ENCODE peak calls at places on chromosomes 4 and X, in six cellular contexts. One of them, this sample, is unnamed.
A peak's percentile ranks its signal among the peaks of the same experiment; 100 is the strongest.

GRCh38 chr4:55549888-55550287 is 3.2 kb upstream of the CLOCK start:
- DNase-seq in osteoblast: peak; percentile 82
- DNase-seq in PC-3: peak; percentile 99
- DNase-seq in mammary epithelial cell: peak; percentile 97
- DNase-seq in keratinocyte: peak; percentile 65
- DNase-seq in endothelial cell of umbilical vein: no peak
- DNase-seq in this sample: no peak

GRCh38 chrX:86237482-86237881 is 89.2 kb downstream of the DACH2 start:
- DNase-seq in osteoblast: no peak
- DNase-seq in PC-3: no peak
- DNase-seq in mammary epithelial cell: no peak
- DNase-seq in keratinocyte: no peak
- DNase-seq in endothelial cell of umbilical vein: no peak
- DNase-seq in this sample: no peak

GRCh38 chrX:20547649-20548051 is 280.9 kb upstream of the RPS6KA3 start:
- DNase-seq in osteoblast: peak; percentile 1
- DNase-seq in PC-3: peak; percentile 26
- DNase-seq in mammary epithelial cell: peak; percentile 24
- DNase-seq in keratinocyte: no peak
- DNase-seq in endothelial cell of umbilical vein: no peak
- DNase-seq in this sample: no peak

GRCh38 chr4:132540797-132541196 is 608.3 kb upstream of the PCDH10 start:
- DNase-seq in osteoblast: no peak
- DNase-seq in PC-3: no peak
- DNase-seq in mammary epithelial cell: no peak
- DNase-seq in keratinocyte: no peak
- DNase-seq in endothelial cell of umbilical vein: no peak
- DNase-seq in this sample: no peak

GRCh38 chr4:147753047-147753446 is 21.2 kb downstream of the ARHGAP10 start:
- DNase-seq in osteoblast: no peak
- DNase-seq in PC-3: no peak
- DNase-seq in mammary epithelial cell: no peak
- DNase-seq in keratinocyte: no peak
- DNase-seq in endothelial cell of umbilical vein: no peak
- DNase-seq in this sample: no peak

GRCh38 chrX:107676559-107677378 is 48.5 kb downstream of the PRPS1 start:
- DNase-seq in osteoblast: no peak
- DNase-seq in PC-3: peak; percentile 80
- DNase-seq in mammary epithelial cell: peak; percentile 93
- DNase-seq in keratinocyte: no peak
- DNase-seq in endothelial cell of umbilical vein: peak; percentile 82
- DNase-seq in this sample: peak; percentile 93

GRCh38 chrX:1451676-1452496 is 823 bp downstream of the ASMTL start:
- DNase-seq in osteoblast: no peak
- DNase-seq in PC-3: no peak
- DNase-seq in mammary epithelial cell: no peak
- DNase-seq in keratinocyte: no peak
- DNase-seq in endothelial cell of umbilical vein: no peak
- DNase-seq in this sample: no peak

GRCh38 chr4:14100349-14100748 is 472.8 kb upstream of the BOD1L1 start:
- DNase-seq in osteoblast: no peak
- DNase-seq in PC-3: no peak
- DNase-seq in mammary epithelial cell: no peak
- DNase-seq in keratinocyte: no peak
- DNase-seq in endothelial cell of umbilical vein: peak; percentile 22
- DNase-seq in this sample: no peak

GRCh38 chr4:72564184-72564583 is 4.8 kb downstream of the ADAMTS3 start:
- DNase-seq in osteoblast: no peak
- DNase-seq in PC-3: peak; percentile 83
- DNase-seq in mammary epithelial cell: peak; percentile 87
- DNase-seq in keratinocyte: no peak
- DNase-seq in endothelial cell of umbilical vein: no peak
- DNase-seq in this sample: no peak

GRCh38 chr4:146342600-146343192 is 128.4 kb downstream of the REELD1 start:
- DNase-seq in osteoblast: no peak
- DNase-seq in PC-3: peak; percentile 78
- DNase-seq in mammary epithelial cell: no peak
- DNase-seq in keratinocyte: no peak
- DNase-seq in endothelial cell of umbilical vein: peak; percentile 70
- DNase-seq in this sample: peak; percentile 11

GRCh38 chrX:11837437-11837836 is 79.4 kb downstream of the MSL3 start:
- DNase-seq in osteoblast: no peak
- DNase-seq in PC-3: no peak
- DNase-seq in mammary epithelial cell: no peak
- DNase-seq in keratinocyte: no peak
- DNase-seq in endothelial cell of umbilical vein: no peak
- DNase-seq in this sample: no peak

GRCh38 chrX:30597258-30598012 is 19.9 kb upstream of the TASL start:
- DNase-seq in osteoblast: no peak
- DNase-seq in PC-3: peak; percentile 9
- DNase-seq in mammary epithelial cell: no peak
- DNase-seq in keratinocyte: no peak
- DNase-seq in endothelial cell of umbilical vein: no peak
- DNase-seq in this sample: no peak

GRCh38 chr4:118968006-118968405 is 79.4 kb downstream of the SYNPO2 start:
- DNase-seq in osteoblast: peak; percentile 70
- DNase-seq in PC-3: peak; percentile 21
- DNase-seq in mammary epithelial cell: peak; percentile 48
- DNase-seq in keratinocyte: no peak
- DNase-seq in endothelial cell of umbilical vein: peak; percentile 38
- DNase-seq in this sample: peak; percentile 52

GRCh38 chrX:30690330-30690729 is 37.1 kb downstream of the GK start:
- DNase-seq in osteoblast: no peak
- DNase-seq in PC-3: no peak
- DNase-seq in mammary epithelial cell: no peak
- DNase-seq in keratinocyte: no peak
- DNase-seq in endothelial cell of umbilical vein: peak; percentile 34
- DNase-seq in this sample: no peak

GRCh38 chrX:39766882-39767281 is 330.9 kb downstream of the BCOR start:
- DNase-seq in osteoblast: peak; percentile 52
- DNase-seq in PC-3: no peak
- DNase-seq in mammary epithelial cell: no peak
- DNase-seq in keratinocyte: no peak
- DNase-seq in endothelial cell of umbilical vein: no peak
- DNase-seq in this sample: no peak

GRCh38 chrX:153440556-153441135 is 5.2 kb downstream of the TREX2 start:
- DNase-seq in osteoblast: no peak
- DNase-seq in PC-3: no peak
- DNase-seq in mammary epithelial cell: peak; percentile 43
- DNase-seq in keratinocyte: no peak
- DNase-seq in endothelial cell of umbilical vein: no peak
- DNase-seq in this sample: no peak

GRCh38 chr4:79331126-79331876 is 5.4 kb upstream of the NAA11 start:
- DNase-seq in osteoblast: no peak
- DNase-seq in PC-3: peak; percentile 37
- DNase-seq in mammary epithelial cell: no peak
- DNase-seq in keratinocyte: no peak
- DNase-seq in endothelial cell of umbilical vein: no peak
- DNase-seq in this sample: no peak

GRCh38 chrX:865422-865821 is 234.8 kb downstream of the SHOX start:
- DNase-seq in osteoblast: no peak
- DNase-seq in PC-3: no peak
- DNase-seq in mammary epithelial cell: no peak
- DNase-seq in keratinocyte: no peak
- DNase-seq in endothelial cell of umbilical vein: no peak
- DNase-seq in this sample: no peak

GRCh38 chr4:37469286-37469685 is 216.9 kb downstream of the RELL1 start:
- DNase-seq in osteoblast: no peak
- DNase-seq in PC-3: no peak
- DNase-seq in mammary epithelial cell: no peak
- DNase-seq in keratinocyte: no peak
- DNase-seq in endothelial cell of umbilical vein: no peak
- DNase-seq in this sample: no peak

GRCh38 chr4:173418636-173419035 is 19.7 kb upstream of the SCRG1 start:
- DNase-seq in osteoblast: no peak
- DNase-seq in PC-3: peak; percentile 22
- DNase-seq in mammary epithelial cell: no peak
- DNase-seq in keratinocyte: no peak
- DNase-seq in endothelial cell of umbilical vein: peak; percentile 51
- DNase-seq in this sample: no peak

GRCh38 chr4:129900430-129900953 is 804.5 kb downstream of the C4orf33 start:
- DNase-seq in osteoblast: no peak
- DNase-seq in PC-3: no peak
- DNase-seq in mammary epithelial cell: no peak
- DNase-seq in keratinocyte: no peak
- DNase-seq in endothelial cell of umbilical vein: no peak
- DNase-seq in this sample: no peak

GRCh38 chr4:25635501-25635900 is 20.1 kb upstream of the SLC34A2 start:
- DNase-seq in osteoblast: no peak
- DNase-seq in PC-3: peak; percentile 80
- DNase-seq in mammary epithelial cell: peak; percentile 56
- DNase-seq in keratinocyte: peak; percentile 21
- DNase-seq in endothelial cell of umbilical vein: no peak
- DNase-seq in this sample: peak; percentile 68

GRCh38 chrX:106742193-106742592 is 15.7 kb downstream of the RNF128 start:
- DNase-seq in osteoblast: no peak
- DNase-seq in PC-3: no peak
- DNase-seq in mammary epithelial cell: peak; percentile 24
- DNase-seq in keratinocyte: no peak
- DNase-seq in endothelial cell of umbilical vein: no peak
- DNase-seq in this sample: peak; percentile 59

GRCh38 chr4:6692806-6693205 is 872 bp upstream of the S100P start:
- DNase-seq in osteoblast: no peak
- DNase-seq in PC-3: peak; percentile 72
- DNase-seq in mammary epithelial cell: peak; percentile 21
- DNase-seq in keratinocyte: no peak
- DNase-seq in endothelial cell of umbilical vein: no peak
- DNase-seq in this sample: peak; percentile 70

GRCh38 chrX:39859991-39860861 is 237.5 kb downstream of the BCOR start:
- DNase-seq in osteoblast: no peak
- DNase-seq in PC-3: peak; percentile 73
- DNase-seq in mammary epithelial cell: peak; percentile 57
- DNase-seq in keratinocyte: peak; percentile 26
- DNase-seq in endothelial cell of umbilical vein: peak; percentile 81
- DNase-seq in this sample: no peak

DNA sequence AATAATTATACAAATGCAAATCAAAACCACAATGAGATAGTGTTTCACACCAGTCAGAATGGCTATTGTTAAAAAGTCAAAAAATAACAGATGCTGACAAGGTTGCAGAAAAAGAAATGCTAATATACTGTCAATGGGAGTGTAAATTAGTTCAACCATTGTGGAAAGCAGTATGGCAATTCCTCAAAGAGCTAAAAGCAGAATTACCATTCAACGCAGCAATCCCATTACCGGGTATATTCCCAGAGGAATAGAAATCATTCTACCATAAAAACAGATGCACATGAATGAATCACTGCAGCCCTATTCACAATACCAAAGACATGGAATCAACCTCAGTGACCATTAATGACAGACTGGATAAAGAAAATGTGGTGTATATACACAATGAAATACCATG is 243.1 kb downstream of the STPG2 start:
- DNase-seq in osteoblast: no peak
- DNase-seq in PC-3: no peak
- DNase-seq in mammary epithelial cell: no peak
- DNase-seq in keratinocyte: no peak
- DNase-seq in endothelial cell of umbilical vein: no peak
- DNase-seq in this sample: no peak
- TF ChIP-seq CTCF in osteoblast: no peak
- TF ChIP-seq CTCF in PC-3: no peak
- TF ChIP-seq CTCF in mammary epithelial cell: no peak
- TF ChIP-seq CTCF in keratinocyte: no peak
- TF ChIP-seq CTCF in endothelial cell of umbilical vein: no peak
- TF ChIP-seq CTCF in this sample: no peak

DNA sequence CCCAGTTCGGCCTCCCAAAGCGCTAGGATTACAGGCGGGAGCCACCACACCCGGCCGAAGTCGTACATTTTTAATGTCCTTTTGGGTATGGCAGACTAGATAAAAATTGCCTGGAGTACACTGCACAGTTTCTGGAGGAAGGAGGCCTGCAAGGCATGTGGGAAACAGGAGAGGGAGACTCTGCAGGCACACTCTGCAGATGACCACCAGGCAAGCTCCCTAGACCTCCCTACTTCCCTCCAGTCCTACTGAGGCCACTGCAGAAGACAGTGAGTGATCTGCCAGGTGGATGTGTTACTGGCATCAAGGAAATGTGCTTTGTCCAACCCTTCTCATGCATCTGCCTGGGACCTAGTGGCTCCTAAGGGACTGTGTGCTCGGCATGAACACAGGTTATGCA is 11.4 kb downstream of the PDLIM3 start:
- DNase-seq in osteoblast: no peak
- DNase-seq in PC-3: no peak
- DNase-seq in mammary epithelial cell: no peak
- DNase-seq in keratinocyte: no peak
- DNase-seq in endothelial cell of umbilical vein: no peak
- DNase-seq in this sample: no peak
- H3K27ac ChIP-seq in osteoblast: no peak overlapping the region
- H3K27ac ChIP-seq in PC-3: no peak overlapping the region
- H3K27ac ChIP-seq in mammary epithelial cell: no peak overlapping the region
- H3K27ac ChIP-seq in keratinocyte: no peak overlapping the region
- H3K27ac ChIP-seq in endothelial cell of umbilical vein: no peak overlapping the region
- H3K27ac ChIP-seq in this sample: no peak overlapping the region

DNA sequence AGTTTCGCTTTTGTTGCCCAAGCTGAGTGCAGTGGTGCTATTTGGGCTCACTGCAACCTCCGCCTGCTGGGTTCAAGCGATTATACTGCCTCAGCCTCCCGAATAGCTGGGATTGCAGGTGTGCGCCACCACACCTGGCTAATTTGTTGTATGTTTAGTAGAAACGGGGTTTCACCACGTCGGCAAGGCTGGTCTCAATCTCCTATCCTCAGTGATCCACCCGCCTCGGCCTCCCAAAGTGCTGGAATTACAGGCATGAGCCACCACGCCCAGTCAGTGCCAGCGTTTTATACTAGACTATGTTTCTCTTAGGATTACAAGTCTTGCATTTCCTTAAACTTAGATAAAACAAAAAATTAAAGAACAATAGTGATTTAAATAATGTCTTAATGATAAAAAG is 13.0 kb downstream of the KLF3 start:
- DNase-seq in osteoblast: no peak
- DNase-seq in PC-3: no peak
- DNase-seq in mammary epithelial cell: no peak
- DNase-seq in keratinocyte: no peak
- DNase-seq in endothelial cell of umbilical vein: no peak
- DNase-seq in this sample: no peak
- H4K20me1 ChIP-seq in osteoblast: peaks cover 13% of the 10 kb centered on the region
- H4K20me1 ChIP-seq in PC-3: peaks cover 22% of the 10 kb centered on the region
- H4K20me1 ChIP-seq in mammary epithelial cell: no peaks in the 10 kb centered on the region
- H4K20me1 ChIP-seq in keratinocyte: peaks cover 36% of the 10 kb centered on the region
- H4K20me1 ChIP-seq in endothelial cell of umbilical vein: peaks cover 9% of the 10 kb centered on the region
- H4K20me1 ChIP-seq in this sample: peaks cover 21% of the 10 kb centered on the region

DNA sequence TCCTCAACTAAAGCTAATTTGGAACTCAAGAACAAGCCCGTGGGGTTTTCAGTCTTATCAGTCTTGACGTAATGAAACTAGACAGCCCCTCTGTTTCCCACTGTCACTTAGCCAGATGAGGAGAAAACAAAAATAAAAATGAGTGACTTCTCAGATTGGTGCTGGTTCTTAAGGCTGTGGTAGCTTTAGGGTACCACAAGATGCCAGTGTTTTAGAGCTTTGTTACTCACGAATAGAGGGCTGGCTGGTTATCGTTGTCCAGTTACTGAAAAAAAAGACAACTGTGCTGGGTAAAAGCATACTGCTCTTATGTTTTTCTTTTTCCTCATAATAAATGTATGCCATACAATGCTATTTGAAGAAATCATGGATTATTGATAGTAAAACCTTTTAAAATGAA is 796.7 kb downstream of the RAPGEF2 start:
- DNase-seq in osteoblast: no peak
- DNase-seq in PC-3: no peak
- DNase-seq in mammary epithelial cell: no peak
- DNase-seq in keratinocyte: no peak
- DNase-seq in endothelial cell of umbilical vein: no peak
- DNase-seq in this sample: no peak
- TF ChIP-seq CTCF in osteoblast: no peak
- TF ChIP-seq CTCF in PC-3: peak; percentile 14
- TF ChIP-seq CTCF in mammary epithelial cell: no peak
- TF ChIP-seq CTCF in keratinocyte: no peak
- TF ChIP-seq CTCF in endothelial cell of umbilical vein: no peak
- TF ChIP-seq CTCF in this sample: no peak

This sample was measured in PC-9.